ENCODE peak calls at places on chromosomes 11 and 22, in nine cellular contexts. V is BJ, Y is lower lobe of right lung, B is GM12878, F is foreskin fibroblast, P is right lobe of liver, J is lung, U is endodermal cell, E is mammary epithelial cell. A is an unnamed sample.

GRCh38 chr11:112784323-112785073 is 176.7 kb upstream of the NCAM1 start:
- DNase-seq in V (no peak), P (peak), U (peak), J (no peak), E (no peak), F (no peak), B (no peak), Y (no peak), A (no peak)

GRCh38 chr11:85464283-85464682 is 162.9 kb downstream of the DLG2 start:
- DNase-seq in V (no peak), P (no peak), F (no peak), B (no peak), Y (no peak), J (no peak), U (peak), E (no peak), A (no peak)

GRCh38 chr22:49010086-49010863 is 817.4 kb downstream of the BRD1 start:
- DNase-seq in U (peak), J (no peak), E (no peak), P (peak), Y (peak), F (no peak), V (no peak), B (no peak), A (no peak)

GRCh38 chr11:1304376-1304775 is 5.1 kb downstream of the TOLLIP start:
- DNase-seq in U (no peak), Y (no peak), P (peak), B (no peak), E (no peak), F (no peak), J (peak), V (no peak), A (no peak)

GRCh38 chr22:39288135-39288898 is 31.1 kb downstream of the RPL3 start:
- DNase-seq in B (no peak), V (no peak), E (no peak), J (no peak), U (no peak), P (no peak), Y (no peak), F (no peak), A (peak)

GRCh38 chr11:17606206-17607082 is 59.4 kb downstream of the OTOG start:
- DNase-seq in F (no peak), B (no peak), V (no peak), U (no peak), E (no peak), Y (no peak), J (peak), P (no peak), A (no peak)

GRCh38 chr11:63764712-63765631 is 3.6 kb downstream of the ZFTA start:
- DNase-seq in U (peak), P (peak), J (no peak), B (no peak), E (no peak), F (no peak), V (no peak), Y (no peak), A (peak)

GRCh38 chr11:117074122-117074521 is 24.1 kb downstream of the SIK3 start:
- DNase-seq in P (no peak), Y (no peak), V (no peak), U (no peak), F (no peak), E (no peak), B (no peak), J (no peak), A (no peak)

GRCh38 chr22:49549256-49549655 is 278.4 kb downstream of the BRD1 start:
- DNase-seq in U (no peak), J (no peak), F (no peak), V (no peak), P (peak), B (no peak), E (no peak), Y (peak), A (no peak)

GRCh38 chr22:37189011-37189466 is 992 bp upstream of the C1QTNF6 start:
- DNase-seq in E (peak), U (peak), Y (no peak), V (no peak), B (no peak), P (no peak), F (no peak), J (no peak), A (no peak)

GRCh38 chr22:32618461-32619140 is 144.0 kb downstream of the FBXO7 start:
- DNase-seq in U (no peak), V (no peak), E (no peak), B (no peak), P (peak), Y (no peak), F (no peak), J (no peak), A (no peak)

GRCh38 chr11:100855466-100856067 is 168.5 kb downstream of the ARHGAP42 start:
- DNase-seq in J (no peak), Y (no peak), B (no peak), U (no peak), V (no peak), P (no peak), F (peak), E (peak), A (no peak)

GRCh38 chr22:17237031-17237668 is 17.9 kb upstream of the ADA2 start:
- DNase-seq in P (no peak), V (no peak), J (no peak), Y (peak), F (no peak), U (no peak), E (no peak), B (peak), A (no peak)

GRCh38 chr22:43992331-43992821 is 31.7 kb upstream of the PARVB start:
- DNase-seq in E (no peak), U (no peak), J (no peak), F (peak), B (no peak), V (peak), P (no peak), Y (peak), A (no peak)

GRCh38 chr22:42379961-42380537 is 52.2 kb downstream of the NFAM1 start:
- DNase-seq in B (no peak), Y (no peak), P (no peak), J (no peak), E (no peak), F (no peak), U (no peak), V (no peak), A (no peak)

GRCh38 chr11:129267716-129268115 is 75.6 kb upstream of the ARHGAP32 start:
- DNase-seq in F (no peak), P (no peak), Y (no peak), V (no peak), J (no peak), B (no peak), E (no peak), U (no peak), A (no peak)

GRCh38 chr11:76654310-76654851 is 16.2 kb downstream of the LRRC32 start:
- DNase-seq in Y (no peak), V (peak), E (no peak), F (peak), U (peak), B (no peak), P (peak), J (no peak), A (peak)

GRCh38 chr11:111183706-111184105 is 61.8 kb upstream of the POU2AF2 start:
- DNase-seq in E (no peak), V (no peak), P (no peak), B (no peak), U (no peak), J (no peak), F (peak), Y (no peak), A (no peak)

GRCh38 chr22:31291716-31292644 is at the start of gene PIK3IP1:
- DNase-seq in F (peak), V (peak), U (peak), Y (peak), P (peak), J (peak), E (peak), B (peak), A (peak)

GRCh38 chr11:9574806-9575530 is 1.5 kb downstream of the WEE1 start:
- DNase-seq in U (peak), P (peak), V (peak), F (peak), Y (no peak), J (peak), B (no peak), E (peak), A (no peak)

GRCh38 chr11:132914600-132914999 is 617.7 kb downstream of the OPCML start:
- DNase-seq in P (no peak), E (peak), J (no peak), Y (no peak), B (no peak), U (no peak), V (no peak), F (no peak), A (no peak)

GRCh38 chr11:74023291-74023690 is 14.4 kb upstream of the UCP3 start:
- DNase-seq in E (no peak), V (no peak), B (no peak), F (no peak), P (no peak), U (no peak), J (no peak), Y (no peak), A (no peak)

GRCh38 chr22:36585841-36586240 is 56.9 kb upstream of the EIF3D start:
- DNase-seq in B (no peak), P (no peak), F (no peak), Y (no peak), V (no peak), E (peak), U (peak), J (no peak), A (peak)

GRCh38 chr11:46658259-46658658 is 40.9 kb downstream of the ATG13 start:
- DNase-seq in J (no peak), E (no peak), U (no peak), B (no peak), V (no peak), Y (no peak), P (peak), F (peak), A (no peak)

GRCh38 chr11:64372802-64373597 is 14.0 kb downstream of the RPS6KA4 start:
- DNase-seq in E (no peak), J (no peak), F (no peak), P (no peak), B (no peak), U (peak), V (no peak), Y (no peak), A (no peak)

GRCh38 chr11:25309818-25310217 is 813.0 kb downstream of the LUZP2 start:
- DNase-seq in B (no peak), U (no peak), V (no peak), P (no peak), J (no peak), F (no peak), Y (no peak), E (no peak), A (no peak)

GRCh38 chr22:49018601-49019000 is 809.1 kb downstream of the BRD1 start:
- DNase-seq in E (no peak), U (peak), F (no peak), V (no peak), P (peak), B (no peak), Y (no peak), J (no peak), A (peak)

GRCh38 chr22:21669026-21669425 is 3.2 kb downstream of the PPIL2 start:
- DNase-seq in B (no peak), F (no peak), E (no peak), V (no peak), J (no peak), U (no peak), P (no peak), Y (no peak), A (no peak)

GRCh38 chr11:31397239-31397834 is 27.7 kb downstream of the DNAJC24 start:
- DNase-seq in F (peak), Y (no peak), V (no peak), P (no peak), J (no peak), B (no peak), U (no peak), E (peak), A (no peak)

GRCh38 chr11:75503531-75504099 is 22.1 kb downstream of the GDPD5 start:
- DNase-seq in U (no peak), J (no peak), B (no peak), F (no peak), V (no peak), E (no peak), P (no peak), Y (no peak), A (no peak)

GRCh38 chr22:39246217-39246616 is 1.4 kb upstream of the PDGFB start:
- DNase-seq in E (no peak), J (no peak), V (no peak), F (no peak), P (no peak), B (no peak), U (no peak), Y (no peak), A (no peak)

GRCh38 chr11:13897606-13898276 is 64.8 kb upstream of the SPON1 start:
- DNase-seq in E (no peak), F (no peak), U (no peak), B (no peak), Y (no peak), J (no peak), P (no peak), V (no peak), A (no peak)

GRCh38 chr11:64358907-64359711 is at the start of gene RPS6KA4:
- DNase-seq in E (peak), V (no peak), J (no peak), F (peak), B (no peak), U (peak), Y (peak), P (peak), A (no peak)

GRCh38 chr22:42788466-42788865 is 67.8 kb upstream of the A4GALT start:
- DNase-seq in E (no peak), F (no peak), Y (no peak), U (no peak), V (no peak), J (no peak), B (no peak), P (no peak), A (no peak)

GRCh38 chr11:48012051-48012391 is 31.7 kb downstream of the PTPRJ start:
- DNase-seq in P (no peak), Y (no peak), J (no peak), E (no peak), V (no peak), F (no peak), U (no peak), B (no peak), A (peak)

GRCh38 chr11:82750643-82751139 is 17.0 kb upstream of the FAM181B start:
- DNase-seq in V (no peak), E (no peak), Y (no peak), P (no peak), B (no peak), J (no peak), F (no peak), U (peak), A (no peak)

GRCh38 chr11:93784935-93785360 is 866 bp downstream of the MED17 start:
- DNase-seq in U (no peak), E (no peak), F (no peak), P (no peak), Y (no peak), V (no peak), J (no peak), B (no peak), A (no peak)
- TF ChIP-seq CTCF in U (no peak), E (no peak), F (no peak), P (no peak), Y (no peak), V (no peak), J (no peak), B (no peak), A (peak)

DNA sequence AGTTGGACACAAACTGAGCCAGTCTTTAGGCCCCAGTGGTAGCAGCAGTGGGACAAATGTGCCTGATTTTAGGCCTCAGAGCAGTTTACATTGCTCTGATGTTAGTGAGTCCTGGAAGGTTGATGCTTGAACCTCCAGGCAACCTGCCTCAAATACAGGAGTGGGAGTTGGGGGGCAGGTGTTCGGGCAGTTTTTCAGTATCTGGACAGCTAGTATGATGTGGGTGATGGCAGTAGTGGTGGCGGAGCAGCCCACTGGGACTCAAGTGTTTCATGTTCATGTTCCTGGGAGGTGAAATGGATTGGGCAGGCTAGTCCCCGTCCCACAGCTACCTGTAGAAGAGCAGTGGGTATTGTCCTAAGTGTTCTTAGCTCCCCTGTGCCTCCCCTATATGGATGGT is 857.8 kb downstream of the JRKL start:
- DNase-seq in J (no peak), P (no peak), B (no peak), U (no peak), Y (no peak), V (no peak), F (no peak), E (no peak), A (no peak)
- TF ChIP-seq CTCF in J (no peak), P (no peak), B (no peak), U (no peak), Y (no peak), V (no peak), F (no peak), E (no peak), A (no peak)

GRCh38 chr11:15161746-15162145 is 47.0 kb downstream of the INSC start:
- DNase-seq in P (no peak), J (no peak), V (no peak), F (no peak), E (no peak), Y (no peak), B (no peak), U (no peak), A (no peak)

GRCh38 chr11:15157181-15157580 is 42.5 kb downstream of the INSC start:
- DNase-seq in E (peak), B (no peak), F (peak), P (no peak), V (peak), U (no peak), J (no peak), Y (no peak), A (no peak)

GRCh38 chr11:15157738-15158137 is 43.0 kb downstream of the INSC start:
- DNase-seq in Y (no peak), V (no peak), P (no peak), U (no peak), B (no peak), J (no peak), F (no peak), E (no peak), A (no peak)

GRCh38 chr11:15158351-15159015 is 43.8 kb downstream of the INSC start:
- DNase-seq in P (no peak), B (no peak), U (no peak), V (peak), E (peak), J (no peak), F (peak), Y (no peak), A (no peak)

GRCh38 chr11:15159085-15159484 is 44.4 kb downstream of the INSC start:
- DNase-seq in P (no peak), E (peak), V (no peak), U (peak), Y (no peak), J (no peak), B (no peak), F (peak), A (no peak)
- TF ChIP-seq CTCF in P (peak), E (peak), V (peak), U (peak), Y (no peak), J (no peak), B (peak), F (peak), A (peak)

DNA sequence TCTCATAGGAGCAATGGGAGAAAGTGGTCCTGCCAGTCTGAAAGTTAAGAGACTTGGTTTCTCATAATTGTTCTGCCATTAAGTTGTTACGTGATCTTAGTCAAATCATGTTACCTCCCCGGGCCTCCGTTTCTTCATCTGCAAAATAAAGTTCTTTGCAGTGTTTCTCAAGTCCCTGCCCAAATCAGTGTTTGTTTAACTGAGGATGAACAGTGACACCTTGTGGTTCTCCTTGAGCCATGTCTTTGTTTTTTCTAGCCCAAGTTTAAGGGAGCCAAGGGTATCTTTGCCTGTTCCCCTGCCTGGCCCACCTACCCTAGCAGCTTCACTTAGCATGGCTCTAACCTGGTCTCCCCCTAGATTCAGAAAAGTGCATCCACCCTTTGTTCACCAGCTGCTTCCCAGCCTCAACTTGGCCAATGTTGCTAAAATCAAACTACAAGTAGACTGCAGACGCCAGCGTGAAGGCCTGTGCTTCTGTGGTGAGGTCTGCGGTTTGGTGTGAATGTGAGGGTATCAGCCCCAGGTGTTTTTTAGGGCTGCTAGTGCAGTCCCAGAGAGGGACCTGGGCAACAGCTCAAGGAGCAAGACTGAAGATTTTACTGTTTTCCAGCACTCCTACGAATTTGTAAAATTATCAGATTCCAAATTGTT is 35.5 kb downstream of the FZD4 start:
- DNase-seq in P (no peak), U (peak), Y (no peak), E (peak), J (no peak), F (peak), B (no peak), V (no peak), A (no peak)
- TF ChIP-seq CTCF in P (peak), U (peak), Y (peak), E (peak), J (peak), F (peak), B (peak), V (peak), A (peak)

GRCh38 chr11:67072295-67072694 is 15.6 kb downstream of the RHOD start:
- DNase-seq in F (no peak), J (no peak), V (no peak), U (no peak), Y (no peak), P (no peak), E (no peak), B (no peak), A (no peak)

GRCh38 chr11:67062526-67063373 is 6.1 kb downstream of the RHOD start:
- DNase-seq in Y (no peak), V (no peak), P (no peak), F (no peak), U (no peak), E (peak), B (no peak), J (no peak), A (no peak)

GRCh38 chr11:67071420-67072284 is 15.0 kb downstream of the RHOD start:
- DNase-seq in F (no peak), P (peak), E (no peak), V (no peak), U (peak), J (peak), B (no peak), Y (peak), A (no peak)

GRCh38 chr11:67066333-67066709 is 9.7 kb downstream of the RHOD start:
- DNase-seq in E (no peak), J (no peak), U (no peak), V (no peak), P (no peak), Y (no peak), B (no peak), F (no peak), A (no peak)
- TF ChIP-seq CTCF in E (no peak), J (no peak), U (no peak), V (no peak), P (no peak), Y (no peak), B (no peak), F (no peak), A (no peak)

GRCh38 chr11:127006311-127006710 is 5.7 kb upstream of the KIRREL3 start:
- DNase-seq in V (no peak), F (no peak), E (peak), B (no peak), U (no peak), Y (no peak), P (no peak), J (no peak), A (no peak)
- TF ChIP-seq CTCF in V (no peak), F (no peak), E (no peak), B (no peak), U (no peak), Y (no peak), P (no peak), J (no peak), A (no peak)

A was measured in chondrocyte.